ENCODE peak calls at places on chromosomes 2 and 18, in five cellular contexts. One of them, this sample, is unnamed.

GRCh38 chr2:44715671-44716077 is 225.8 kb upstream of the SIX3 start:
- DNase-seq in upper lobe of left lung: no peak
- DNase-seq in AG08395: peak
- DNase-seq in endodermal cell: peak
- DNase-seq in colonic mucosa: no peak
- DNase-seq in this sample: peak

GRCh38 chr2:241063093-241063551 is 39.0 kb downstream of the MTERF4 start:
- DNase-seq in colonic mucosa: no peak
- DNase-seq in upper lobe of left lung: peak
- DNase-seq in endodermal cell: peak
- DNase-seq in AG08395: no peak
- DNase-seq in this sample: no peak

GRCh38 chr2:239355139-239355538 is 45.7 kb downstream of the HDAC4 start:
- DNase-seq in upper lobe of left lung: no peak
- DNase-seq in colonic mucosa: no peak
- DNase-seq in AG08395: peak
- DNase-seq in endodermal cell: no peak
- DNase-seq in this sample: no peak

GRCh38 chr18:49819768-49820662 is 6.7 kb upstream of the ACAA2 start:
- DNase-seq in upper lobe of left lung: no peak
- DNase-seq in endodermal cell: no peak
- DNase-seq in AG08395: no peak
- DNase-seq in colonic mucosa: no peak
- DNase-seq in this sample: no peak

GRCh38 chr18:42053188-42053781 is 98.3 kb downstream of the PIK3C3 start:
- DNase-seq in colonic mucosa: peak
- DNase-seq in AG08395: peak
- DNase-seq in endodermal cell: peak
- DNase-seq in upper lobe of left lung: no peak
- DNase-seq in this sample: no peak

GRCh38 chr2:25976884-25977741 is 5.2 kb downstream of the KIF3C start:
- DNase-seq in upper lobe of left lung: no peak
- DNase-seq in AG08395: no peak
- DNase-seq in colonic mucosa: no peak
- DNase-seq in endodermal cell: peak
- DNase-seq in this sample: peak

GRCh38 chr2:62197609-62198236 is 1.8 kb downstream of the B3GNT2 start:
- DNase-seq in upper lobe of left lung: peak
- DNase-seq in AG08395: peak
- DNase-seq in colonic mucosa: peak
- DNase-seq in endodermal cell: peak
- DNase-seq in this sample: peak

GRCh38 chr2:105438104-105438929 is 39.5 kb upstream of the FHL2 start:
- DNase-seq in endodermal cell: no peak
- DNase-seq in upper lobe of left lung: peak
- DNase-seq in colonic mucosa: peak
- DNase-seq in AG08395: no peak
- DNase-seq in this sample: peak

GRCh38 chr18:59691046-59691395 is 6.2 kb downstream of the CCBE1 start:
- DNase-seq in endodermal cell: no peak
- DNase-seq in upper lobe of left lung: no peak
- DNase-seq in AG08395: peak
- DNase-seq in colonic mucosa: peak
- DNase-seq in this sample: no peak

GRCh38 chr18:48826271-48826670 is 124.5 kb downstream of the SMAD7 start:
- DNase-seq in AG08395: no peak
- DNase-seq in colonic mucosa: peak
- DNase-seq in upper lobe of left lung: no peak
- DNase-seq in endodermal cell: peak
- DNase-seq in this sample: peak

GRCh38 chr18:55384551-55385275 is 203.3 kb downstream of the TCF4 start:
- DNase-seq in endodermal cell: peak
- DNase-seq in AG08395: peak
- DNase-seq in colonic mucosa: peak
- DNase-seq in upper lobe of left lung: no peak
- DNase-seq in this sample: peak

GRCh38 chr2:187959821-187960220 is 331.9 kb upstream of the GULP1 start:
- DNase-seq in upper lobe of left lung: no peak
- DNase-seq in AG08395: peak
- DNase-seq in endodermal cell: no peak
- DNase-seq in colonic mucosa: no peak
- DNase-seq in this sample: no peak

GRCh38 chr2:43766006-43766405 is 7.8 kb upstream of the DYNC2LI1 start:
- DNase-seq in colonic mucosa: no peak
- DNase-seq in endodermal cell: no peak
- DNase-seq in upper lobe of left lung: no peak
- DNase-seq in AG08395: no peak
- DNase-seq in this sample: no peak